ENCODE peak calls at places on chromosomes 1 and 21, in seven cellular contexts. C is IMR-90, M is H9, N is mesendoderm, P is H1, T is trophoblast cell, J is neuronal stem cell. G is an unnamed sample.

GRCh38 chr1:36814774-36815173 is 219.5 kb downstream of the GRIK3 start:
- DNase-seq in C (no peak), M (no peak), N (no peak), P (no peak), T (no peak), J (no peak), G (no peak)

GRCh38 chr1:31954607-31955283 is 16.6 kb upstream of the PTP4A2 start:
- DNase-seq in C (peak; percentile 99), M (peak; percentile 38), N (peak; percentile 97), P (peak; percentile 54), T (peak; percentile 84), J (no peak), G (peak; percentile 99)

GRCh38 chr1:111422546-111423391 is 4.8 kb downstream of the OVGP1 start:
- DNase-seq in C (peak; percentile 11), M (no peak), N (no peak), P (no peak), T (peak; percentile 52), J (no peak), G (peak; percentile 18)

GRCh38 chr1:78284354-78284753 is 206.4 kb upstream of the PTGFR start:
- DNase-seq in C (no peak), M (no peak), N (no peak), P (no peak), T (no peak), J (no peak), G (no peak)

GRCh38 chr1:84260852-84261518 is 40.5 kb upstream of the SAMD13 start:
- DNase-seq in C (peak; percentile 38), M (no peak), N (no peak), P (no peak), T (no peak), J (no peak), G (no peak)

GRCh38 chr1:2049517-2050481 is at the start of gene PRKCZ:
- DNase-seq in C (no peak), M (peak; percentile 97), N (peak; percentile 97), P (peak; percentile 97), T (peak; percentile 95), J (peak; percentile 81), G (peak; percentile 6)

GRCh38 chr1:185358957-185359356 is 41.9 kb upstream of the IVNS1ABP start:
- DNase-seq in C (no peak), M (no peak), N (no peak), P (no peak), T (no peak), J (no peak), G (no peak)

GRCh38 chr1:15007842-15008241 is 145.7 kb upstream of the TMEM51 start:
- DNase-seq in C (no peak), M (no peak), N (no peak), P (no peak), T (no peak), J (no peak), G (no peak)

GRCh38 chr1:65372557-65372956 is 47.9 kb upstream of the LEPR start:
- DNase-seq in C (no peak), M (no peak), N (no peak), P (no peak), T (no peak), J (no peak), G (peak; percentile 20)

GRCh38 chr1:65378547-65378946 is 41.9 kb upstream of the LEPR start:
- DNase-seq in C (no peak), M (no peak), N (no peak), P (no peak), T (no peak), J (no peak), G (no peak)

DNA sequence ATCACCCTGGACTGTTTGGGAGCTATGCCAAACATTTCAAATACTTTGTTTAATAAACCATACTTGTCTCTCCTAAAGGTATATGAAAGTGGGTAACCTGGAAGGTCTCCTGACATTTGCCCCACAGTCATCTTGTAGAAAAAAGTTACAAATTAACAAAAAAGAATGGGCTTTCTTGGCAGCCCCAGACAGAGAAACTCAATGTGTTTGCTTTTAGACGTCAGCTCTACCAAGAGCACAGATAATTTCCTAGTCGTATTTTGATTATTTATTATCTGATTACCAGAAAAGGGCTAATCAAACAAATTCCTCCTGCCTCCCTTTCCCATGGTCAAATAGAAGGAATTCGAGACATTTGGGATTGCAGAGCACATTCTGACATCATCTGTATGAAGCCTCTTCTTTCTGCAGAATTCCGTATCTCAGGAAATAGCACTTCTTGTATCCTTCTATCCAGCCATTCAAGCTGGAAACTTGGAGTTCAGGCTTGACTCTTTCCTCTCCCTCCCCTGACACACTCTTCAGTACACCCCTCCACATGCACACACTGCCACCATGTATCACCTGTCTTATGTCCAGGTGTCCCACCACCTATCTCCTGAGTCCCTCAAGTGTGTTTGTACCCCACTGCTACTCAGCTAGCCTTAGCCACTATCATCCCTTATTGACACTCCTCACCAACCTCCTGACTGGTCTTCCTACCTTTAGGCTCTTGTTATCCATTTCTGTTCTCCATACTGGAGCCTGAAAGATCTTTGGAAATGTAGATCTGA is 42.8 kb upstream of the LEPR start:
- DNase-seq in C (no peak), M (no peak), N (no peak), P (no peak), T (no peak), J (no peak), G (no peak)
- H3K18ac ChIP-seq in C (no peak overlapping the region), M (no peak overlapping the region), N (no peak overlapping the region), P (no peak overlapping the region), T (no peak overlapping the region), J (peak overlapping the region; percentile 27), G (no peak overlapping the region)

DNA sequence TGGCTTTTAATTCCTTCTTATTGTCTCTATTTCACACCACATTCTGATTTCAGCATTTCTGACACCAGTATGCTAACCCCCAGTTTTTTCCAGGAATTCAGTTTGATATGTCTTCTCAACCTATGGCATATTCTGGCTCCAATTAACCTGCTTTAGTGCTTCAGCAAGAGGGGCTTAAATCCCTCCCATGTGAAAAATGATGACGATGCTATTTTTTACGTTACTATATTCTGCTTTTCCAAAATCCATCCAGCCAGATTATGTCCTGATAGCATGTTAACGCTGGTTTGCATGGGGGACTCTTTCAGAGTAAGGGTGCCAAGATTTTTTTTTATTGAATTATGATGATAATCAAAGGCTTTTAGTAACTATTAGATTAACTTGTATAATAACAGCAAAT is 163.3 kb upstream of the ADAMTS5 start:
- DNase-seq in C (no peak), M (no peak), N (no peak), P (no peak), T (no peak), J (no peak), G (no peak)
- H3K27ac ChIP-seq in C (no peak overlapping the region), M (no peak overlapping the region), N (no peak overlapping the region), P (no peak overlapping the region), T (no peak overlapping the region), J (no peak overlapping the region), G (no peak overlapping the region)

GRCh38 chr1:8230284-8230605 is 87.7 kb upstream of the SLC45A1 start:
- DNase-seq in C (no peak), M (no peak), N (no peak), P (no peak), T (no peak), J (no peak), G (no peak)

GRCh38 chr1:8222789-8223188 is 95.1 kb upstream of the SLC45A1 start:
- DNase-seq in C (no peak), M (no peak), N (no peak), P (no peak), T (no peak), J (no peak), G (no peak)

GRCh38 chr1:8228253-8228652 is 89.7 kb upstream of the SLC45A1 start:
- DNase-seq in C (no peak), M (no peak), N (no peak), P (no peak), T (no peak), J (no peak), G (no peak)

GRCh38 chr1:8223531-8223930 is 94.4 kb upstream of the SLC45A1 start:
- DNase-seq in C (no peak), M (no peak), N (no peak), P (no peak), T (no peak), J (no peak), G (no peak)

DNA sequence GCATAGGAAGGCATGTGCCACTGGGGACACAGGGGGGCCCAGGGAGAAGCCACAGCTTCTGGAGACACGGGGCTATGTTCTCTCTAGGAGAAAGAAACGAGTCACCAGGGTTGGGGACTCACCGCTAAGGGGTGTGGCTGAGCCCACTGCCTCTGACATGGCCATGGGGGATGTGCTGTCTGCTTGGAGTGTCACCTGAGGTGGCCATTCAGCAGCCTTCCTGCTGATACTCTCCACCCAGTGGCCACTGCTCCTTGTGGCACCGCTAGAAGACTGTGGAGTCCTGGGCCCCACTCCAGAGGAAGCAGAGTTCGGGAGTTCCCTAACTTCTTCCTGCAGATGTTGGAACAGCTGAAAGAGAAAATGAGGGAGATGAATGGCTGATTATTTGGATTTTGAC is 91.2 kb upstream of the SLC45A1 start:
- DNase-seq in C (no peak), M (peak; percentile 57), N (peak; percentile 55), P (no peak), T (no peak), J (no peak), G (no peak)
- H3K18ac ChIP-seq in C (peak overlapping the region; percentile 60), M (no peak overlapping the region), N (no peak overlapping the region), P (no peak overlapping the region), T (peak overlapping the region; percentile 34), J (peak overlapping the region; percentile 85), G (peak overlapping the region; percentile 74)

GRCh38 chr21:43302769-43303168 is 124.2 kb downstream of the SIK1 start:
- DNase-seq in C (no peak), M (no peak), N (no peak), P (no peak), T (no peak), J (no peak), G (no peak)

GRCh38 chr21:43303240-43304178 is 123.4 kb downstream of the SIK1 start:
- DNase-seq in C (no peak), M (no peak), N (no peak), P (no peak), T (no peak), J (no peak), G (no peak)

GRCh38 chr21:43302356-43302700 is 124.6 kb downstream of the SIK1 start:
- DNase-seq in C (no peak), M (no peak), N (no peak), P (no peak), T (no peak), J (no peak), G (no peak)

GRCh38 chr21:43300496-43301423 is 126.2 kb downstream of the SIK1 start:
- DNase-seq in C (peak; percentile 16), M (no peak), N (no peak), P (no peak), T (no peak), J (no peak), G (no peak)

DNA sequence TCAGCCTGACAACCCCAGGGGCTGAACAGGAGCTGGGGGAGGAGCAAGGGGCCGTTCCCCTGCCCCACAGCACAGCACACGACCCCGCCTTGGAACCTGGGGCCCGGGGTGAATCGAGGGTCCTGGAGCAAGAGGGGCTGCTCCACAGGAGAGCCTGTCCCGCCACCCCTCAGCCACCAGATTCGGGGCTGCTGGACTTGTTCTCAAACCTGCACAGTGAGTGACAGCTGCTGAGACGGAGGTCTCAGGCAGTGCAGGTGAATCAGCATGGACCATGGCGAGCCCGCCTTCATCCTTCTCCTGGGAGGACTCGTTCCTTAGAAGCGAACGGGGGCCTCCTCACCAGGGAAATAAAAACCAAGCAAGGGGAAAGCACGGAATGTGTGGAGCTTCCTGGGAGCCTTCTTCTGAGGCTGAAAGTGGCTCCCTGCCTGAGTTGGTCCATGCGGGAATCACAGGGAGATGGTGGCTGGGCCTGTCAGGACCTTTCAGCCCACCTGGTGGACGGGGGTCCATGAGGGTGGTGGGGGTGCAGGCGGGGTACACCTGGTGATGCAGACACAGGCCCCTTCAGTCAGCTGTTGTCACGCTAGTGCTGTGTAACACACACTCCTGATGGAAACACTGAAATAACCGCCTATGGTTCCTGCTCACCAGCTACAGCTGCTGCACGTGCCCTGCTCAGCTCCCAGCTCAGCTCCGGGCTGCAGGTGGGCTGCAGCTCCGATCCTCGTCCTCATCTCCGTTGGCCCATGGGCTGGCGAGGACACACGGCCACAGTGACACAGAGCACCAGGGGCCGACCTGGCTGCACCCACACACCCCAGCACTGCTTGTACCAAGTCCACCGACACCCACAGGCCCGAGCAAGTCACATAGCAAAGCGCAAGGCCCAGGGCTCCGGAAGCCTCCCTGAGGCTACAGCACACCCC is 125.2 kb downstream of the SIK1 start:
- DNase-seq in C (no peak), M (no peak), N (no peak), P (no peak), T (no peak), J (no peak), G (no peak)
- H3K27ac ChIP-seq in C (no peak overlapping the region), M (no peak overlapping the region), N (no peak overlapping the region), P (no peak overlapping the region), T (no peak overlapping the region), J (no peak overlapping the region), G (no peak overlapping the region)